ENCODE peak calls at places on chromosome 20, in eight cellular contexts. One of them, this sample, is unnamed.

GRCh38 chr20:60011512-60012507 is 53.6 kb downstream of the CDH26 start:
- DNase-seq in pancreas: no peak
- DNase-seq in heart right ventricle: no peak
- DNase-seq in fibroblast of lung: no peak
- DNase-seq in lower leg skin: peak; percentile 2
- DNase-seq in IMR-90: no peak
- DNase-seq in GM12865: no peak
- DNase-seq in HepG2: no peak
- DNase-seq in this sample: peak; percentile 62

GRCh38 chr20:59395729-59396128 is 95.3 kb downstream of the EDN3 start:
- DNase-seq in pancreas: no peak
- DNase-seq in HepG2: no peak
- DNase-seq in heart right ventricle: no peak
- DNase-seq in IMR-90: no peak
- DNase-seq in fibroblast of lung: no peak
- DNase-seq in lower leg skin: no peak
- DNase-seq in GM12865: no peak
- DNase-seq in this sample: no peak

GRCh38 chr20:56483970-56484369 is 15.5 kb downstream of the RTF2 start:
- DNase-seq in HepG2: no peak
- DNase-seq in pancreas: no peak
- DNase-seq in lower leg skin: no peak
- DNase-seq in IMR-90: no peak
- DNase-seq in GM12865: no peak
- DNase-seq in fibroblast of lung: no peak
- DNase-seq in heart right ventricle: no peak
- DNase-seq in this sample: no peak

GRCh38 chr20:19275630-19276071 is 63.2 kb downstream of the SLC24A3 start:
- DNase-seq in lower leg skin: peak; percentile 74
- DNase-seq in fibroblast of lung: no peak
- DNase-seq in heart right ventricle: peak; percentile 88
- DNase-seq in GM12865: no peak
- DNase-seq in pancreas: peak; percentile 57
- DNase-seq in HepG2: no peak
- DNase-seq in IMR-90: no peak
- DNase-seq in this sample: no peak

GRCh38 chr20:57794600-57795346 is 85.0 kb upstream of the PMEPA1 start:
- DNase-seq in heart right ventricle: no peak
- DNase-seq in lower leg skin: no peak
- DNase-seq in HepG2: no peak
- DNase-seq in pancreas: no peak
- DNase-seq in fibroblast of lung: peak; percentile 76
- DNase-seq in GM12865: no peak
- DNase-seq in IMR-90: peak; percentile 3
- DNase-seq in this sample: peak; percentile 39

GRCh38 chr20:56873836-56874235 is 244.7 kb downstream of the TFAP2C start:
- DNase-seq in lower leg skin: no peak
- DNase-seq in HepG2: no peak
- DNase-seq in fibroblast of lung: no peak
- DNase-seq in GM12865: no peak
- DNase-seq in IMR-90: no peak
- DNase-seq in heart right ventricle: no peak
- DNase-seq in pancreas: no peak
- DNase-seq in this sample: no peak

GRCh38 chr20:62445553-62446340 is 18.4 kb upstream of the RBBP8NL start:
- DNase-seq in lower leg skin: no peak
- DNase-seq in fibroblast of lung: no peak
- DNase-seq in IMR-90: no peak
- DNase-seq in heart right ventricle: no peak
- DNase-seq in pancreas: no peak
- DNase-seq in GM12865: no peak
- DNase-seq in HepG2: no peak
- DNase-seq in this sample: no peak

GRCh38 chr20:54295686-54296085 is 87.8 kb downstream of the PFDN4 start:
- DNase-seq in heart right ventricle: no peak
- DNase-seq in GM12865: no peak
- DNase-seq in fibroblast of lung: peak; percentile 38
- DNase-seq in pancreas: no peak
- DNase-seq in IMR-90: no peak
- DNase-seq in HepG2: no peak
- DNase-seq in lower leg skin: no peak
- DNase-seq in this sample: no peak

GRCh38 chr20:8454137-8454712 is 322.2 kb downstream of the PLCB1 start:
- DNase-seq in fibroblast of lung: peak; percentile 93
- DNase-seq in IMR-90: peak; percentile 97
- DNase-seq in GM12865: peak; percentile 49
- DNase-seq in lower leg skin: no peak
- DNase-seq in pancreas: no peak
- DNase-seq in HepG2: peak; percentile 65
- DNase-seq in heart right ventricle: no peak
- DNase-seq in this sample: peak; percentile 85

GRCh38 chr20:57399587-57400261 is 8.5 kb downstream of the RBM38 start:
- DNase-seq in GM12865: peak; percentile 92
- DNase-seq in HepG2: no peak
- DNase-seq in fibroblast of lung: peak; percentile 20
- DNase-seq in lower leg skin: no peak
- DNase-seq in heart right ventricle: peak; percentile 51
- DNase-seq in IMR-90: peak; percentile 16
- DNase-seq in pancreas: no peak
- DNase-seq in this sample: no peak

GRCh38 chr20:35828434-35828833 is 56.6 kb downstream of the PHF20 start:
- DNase-seq in lower leg skin: no peak
- DNase-seq in heart right ventricle: peak; percentile 54
- DNase-seq in HepG2: no peak
- DNase-seq in pancreas: no peak
- DNase-seq in fibroblast of lung: no peak
- DNase-seq in IMR-90: no peak
- DNase-seq in GM12865: no peak
- DNase-seq in this sample: no peak

GRCh38 chr20:41179961-41180360 is 42.6 kb downstream of the PLCG1 start:
- DNase-seq in HepG2: no peak
- DNase-seq in GM12865: no peak
- DNase-seq in fibroblast of lung: no peak
- DNase-seq in IMR-90: no peak
- DNase-seq in pancreas: peak; percentile 2
- DNase-seq in lower leg skin: peak; percentile 6
- DNase-seq in heart right ventricle: peak; percentile 4
- DNase-seq in this sample: no peak

GRCh38 chr20:50723672-50724071 is 7.7 kb upstream of the PARD6B start:
- DNase-seq in pancreas: no peak
- DNase-seq in lower leg skin: no peak
- DNase-seq in heart right ventricle: no peak
- DNase-seq in fibroblast of lung: no peak
- DNase-seq in IMR-90: no peak
- DNase-seq in GM12865: no peak
- DNase-seq in HepG2: no peak
- DNase-seq in this sample: no peak

GRCh38 chr20:32017711-32018251 is 7.5 kb downstream of the CCM2L start:
- DNase-seq in heart right ventricle: no peak
- DNase-seq in fibroblast of lung: no peak
- DNase-seq in lower leg skin: no peak
- DNase-seq in HepG2: peak; percentile 69
- DNase-seq in IMR-90: no peak
- DNase-seq in GM12865: peak; percentile 31
- DNase-seq in pancreas: peak; percentile 74
- DNase-seq in this sample: no peak

GRCh38 chr20:6685181-6685582 is 82.3 kb upstream of the BMP2 start:
- DNase-seq in pancreas: no peak
- DNase-seq in lower leg skin: no peak
- DNase-seq in IMR-90: no peak
- DNase-seq in heart right ventricle: no peak
- DNase-seq in fibroblast of lung: peak; percentile 43
- DNase-seq in HepG2: no peak
- DNase-seq in GM12865: no peak
- DNase-seq in this sample: no peak

GRCh38 chr20:11912013-11912663 is 5.6 kb upstream of the BTBD3 start:
- DNase-seq in HepG2: peak; percentile 30
- DNase-seq in GM12865: no peak
- DNase-seq in fibroblast of lung: no peak
- DNase-seq in pancreas: no peak
- DNase-seq in IMR-90: no peak
- DNase-seq in lower leg skin: no peak
- DNase-seq in heart right ventricle: no peak
- DNase-seq in this sample: no peak

GRCh38 chr20:11905460-11906150 is 12.1 kb upstream of the BTBD3 start:
- DNase-seq in heart right ventricle: no peak
- DNase-seq in IMR-90: peak; percentile 29
- DNase-seq in fibroblast of lung: no peak
- DNase-seq in lower leg skin: no peak
- DNase-seq in GM12865: no peak
- DNase-seq in pancreas: no peak
- DNase-seq in HepG2: no peak
- DNase-seq in this sample: no peak

GRCh38 chr20:11912664-11913415 is 4.9 kb upstream of the BTBD3 start:
- DNase-seq in lower leg skin: no peak
- DNase-seq in HepG2: no peak
- DNase-seq in IMR-90: no peak
- DNase-seq in GM12865: no peak
- DNase-seq in pancreas: no peak
- DNase-seq in heart right ventricle: no peak
- DNase-seq in fibroblast of lung: no peak
- DNase-seq in this sample: no peak

GRCh38 chr20:11906626-11907480 is 10.8 kb upstream of the BTBD3 start:
- DNase-seq in lower leg skin: no peak
- DNase-seq in pancreas: no peak
- DNase-seq in HepG2: no peak
- DNase-seq in heart right ventricle: no peak
- DNase-seq in IMR-90: no peak
- DNase-seq in GM12865: no peak
- DNase-seq in fibroblast of lung: peak; percentile 42
- DNase-seq in this sample: no peak

DNA sequence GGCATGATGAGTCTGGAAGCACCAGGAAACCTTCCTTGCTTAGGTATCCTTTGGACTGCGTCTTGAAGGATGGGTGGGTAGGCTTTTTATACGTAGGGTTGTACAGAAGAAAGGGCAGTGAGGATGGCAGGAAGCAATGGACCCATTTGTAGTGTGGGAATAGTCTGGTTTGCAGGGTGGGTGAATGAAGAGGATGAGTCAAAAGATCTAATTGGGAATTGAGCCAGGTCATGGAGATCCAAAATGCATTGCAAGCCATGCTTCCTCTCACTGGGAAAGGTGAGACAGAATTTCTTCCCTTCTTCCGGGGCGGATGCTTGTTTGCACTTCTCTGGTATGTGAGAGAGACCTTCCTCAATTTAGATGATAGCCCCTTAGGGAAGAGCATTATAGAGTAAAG is 10.1 kb upstream of the BTBD3 start:
- DNase-seq in GM12865: no peak
- DNase-seq in fibroblast of lung: no peak
- DNase-seq in lower leg skin: no peak
- DNase-seq in IMR-90: peak; percentile 46
- DNase-seq in heart right ventricle: no peak
- DNase-seq in HepG2: no peak
- DNase-seq in pancreas: no peak
- DNase-seq in this sample: no peak
- H3K4me3 ChIP-seq in GM12865: no peak overlapping the region
- H3K4me3 ChIP-seq in fibroblast of lung: no peak overlapping the region
- H3K4me3 ChIP-seq in lower leg skin: no peak overlapping the region
- H3K4me3 ChIP-seq in IMR-90: no peak overlapping the region
- H3K4me3 ChIP-seq in heart right ventricle: no peak overlapping the region
- H3K4me3 ChIP-seq in HepG2: no peak overlapping the region
- H3K4me3 ChIP-seq in pancreas: no peak overlapping the region
- H3K4me3 ChIP-seq in this sample: no peak overlapping the region

GRCh38 chr20:9514461-9515210 is at the start of gene LAMP5:
- DNase-seq in pancreas: no peak
- DNase-seq in lower leg skin: no peak
- DNase-seq in fibroblast of lung: peak; percentile 47
- DNase-seq in heart right ventricle: no peak
- DNase-seq in IMR-90: peak; percentile 29
- DNase-seq in HepG2: no peak
- DNase-seq in GM12865: peak; percentile 22
- DNase-seq in this sample: no peak
- H3K4me3 ChIP-seq in pancreas: peak within 1 kb of the TSS; percentile 28
- H3K4me3 ChIP-seq in lower leg skin: no peak within 1 kb of the TSS
- H3K4me3 ChIP-seq in fibroblast of lung: peak within 1 kb of the TSS; percentile 35
- H3K4me3 ChIP-seq in heart right ventricle: no peak within 1 kb of the TSS
- H3K4me3 ChIP-seq in IMR-90: no peak within 1 kb of the TSS
- H3K4me3 ChIP-seq in HepG2: no peak within 1 kb of the TSS
- H3K4me3 ChIP-seq in GM12865: peak within 1 kb of the TSS; percentile 3
- H3K4me3 ChIP-seq in this sample: peak within 1 kb of the TSS; percentile 20

GRCh38 chr20:25058797-25059486 is 1.0 kb upstream of the ACSS1 start:
- DNase-seq in HepG2: peak; percentile 44
- DNase-seq in GM12865: peak; percentile 35
- DNase-seq in heart right ventricle: peak; percentile 63
- DNase-seq in fibroblast of lung: no peak
- DNase-seq in lower leg skin: no peak
- DNase-seq in pancreas: peak; percentile 24
- DNase-seq in IMR-90: peak; percentile 3
- DNase-seq in this sample: no peak

GRCh38 chr20:25058051-25058796 is at the start of gene ACSS1:
- DNase-seq in lower leg skin: no peak
- DNase-seq in heart right ventricle: peak; percentile 68
- DNase-seq in HepG2: no peak
- DNase-seq in fibroblast of lung: peak; percentile 27
- DNase-seq in pancreas: peak; percentile 68
- DNase-seq in IMR-90: peak; percentile 31
- DNase-seq in GM12865: peak; percentile 94
- DNase-seq in this sample: no peak

GRCh38 chr20:25061103-25061799 is 3.3 kb upstream of the ACSS1 start:
- DNase-seq in GM12865: no peak
- DNase-seq in IMR-90: no peak
- DNase-seq in fibroblast of lung: no peak
- DNase-seq in pancreas: peak; percentile 59
- DNase-seq in lower leg skin: no peak
- DNase-seq in HepG2: peak; percentile 72
- DNase-seq in heart right ventricle: no peak
- DNase-seq in this sample: no peak

GRCh38 chr20:25059866-25060465 is 2.0 kb upstream of the ACSS1 start:
- DNase-seq in lower leg skin: no peak
- DNase-seq in pancreas: peak; percentile 31
- DNase-seq in HepG2: no peak
- DNase-seq in fibroblast of lung: no peak
- DNase-seq in IMR-90: no peak
- DNase-seq in GM12865: no peak
- DNase-seq in heart right ventricle: no peak
- DNase-seq in this sample: no peak

GRCh38 chr20:25059487-25059820 is 1.5 kb upstream of the ACSS1 start:
- DNase-seq in HepG2: no peak
- DNase-seq in pancreas: no peak
- DNase-seq in heart right ventricle: no peak
- DNase-seq in lower leg skin: no peak
- DNase-seq in GM12865: no peak
- DNase-seq in fibroblast of lung: no peak
- DNase-seq in IMR-90: no peak
- DNase-seq in this sample: no peak
- H3K4me3 ChIP-seq in HepG2: no peak overlapping the region
- H3K4me3 ChIP-seq in pancreas: no peak overlapping the region
- H3K4me3 ChIP-seq in heart right ventricle: no peak overlapping the region
- H3K4me3 ChIP-seq in lower leg skin: no peak overlapping the region
- H3K4me3 ChIP-seq in GM12865: no peak overlapping the region
- H3K4me3 ChIP-seq in fibroblast of lung: no peak overlapping the region
- H3K4me3 ChIP-seq in IMR-90: no peak overlapping the region
- H3K4me3 ChIP-seq in this sample: no peak overlapping the region

DNA sequence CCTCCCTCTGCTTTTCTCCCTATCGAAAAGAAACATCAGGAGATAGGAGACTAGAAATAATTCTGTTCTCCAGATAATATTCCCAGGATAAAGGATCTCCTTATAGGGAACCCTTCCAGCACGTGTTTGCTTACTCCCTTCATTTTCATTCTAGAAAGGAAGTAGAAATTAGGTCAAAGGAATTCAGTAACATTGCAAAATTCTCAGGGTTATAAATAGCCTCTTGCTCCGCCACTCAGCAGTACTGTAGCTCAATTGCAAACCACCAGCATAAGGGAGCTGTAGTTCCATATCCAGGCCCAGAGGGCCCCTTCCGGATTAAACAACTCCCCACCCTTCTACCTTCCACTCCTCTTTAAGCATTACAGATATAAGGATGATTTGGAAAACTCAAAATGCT is 6.2 kb downstream of the ELMO2 start:
- DNase-seq in heart right ventricle: peak; percentile 20
- DNase-seq in lower leg skin: peak; percentile 36
- DNase-seq in HepG2: no peak
- DNase-seq in IMR-90: peak; percentile 80
- DNase-seq in GM12865: no peak
- DNase-seq in pancreas: no peak
- DNase-seq in fibroblast of lung: peak; percentile 74
- DNase-seq in this sample: peak; percentile 54
- H3K4me3 ChIP-seq in heart right ventricle: no peak overlapping the region
- H3K4me3 ChIP-seq in lower leg skin: no peak overlapping the region
- H3K4me3 ChIP-seq in HepG2: no peak overlapping the region
- H3K4me3 ChIP-seq in IMR-90: no peak overlapping the region
- H3K4me3 ChIP-seq in GM12865: no peak overlapping the region
- H3K4me3 ChIP-seq in pancreas: no peak overlapping the region
- H3K4me3 ChIP-seq in fibroblast of lung: peak overlapping the region; percentile 42
- H3K4me3 ChIP-seq in this sample: peak overlapping the region; percentile 8

This sample was measured in skeletal muscle cell.